ENCODE peak calls at places on chromosomes 12 and 14, in nine cellular contexts. I is fibroblast of lung; D is tibial artery; K is lung; Y is CD4-positive, CD25-positive, alpha-beta regulatory T cell; Q is cardiac muscle cell; G is upper lobe of right lung; T is mesendoderm; M is A673. P is an unnamed sample. For H3K4me1, the result is how much of the 10 kb centered on the place peaks cover.

GRCh38 chr12:84954415-84954814 is 41.8 kb upstream of the SLC6A15 start:
- DNase-seq in I (no peak), D (no peak), K (no peak), Y (no peak), Q (no peak), G (no peak), T (no peak), M (no peak), P (no peak)

GRCh38 chr14:50714452-50715073 is 46.5 kb upstream of the SAV1 start:
- DNase-seq in I (peak), D (no peak), K (no peak), Y (peak), Q (peak), G (no peak), T (peak), M (peak), P (no peak)

GRCh38 chr12:57055834-57056233 is 5.9 kb upstream of the MYO1A start:
- DNase-seq in I (no peak), D (no peak), K (no peak), Y (no peak), Q (peak), G (no peak), T (no peak), M (no peak), P (no peak)

GRCh38 chr12:28021704-28022103 is 49.2 kb upstream of the PTHLH start:
- DNase-seq in I (no peak), D (no peak), K (no peak), Y (no peak), Q (no peak), G (no peak), T (no peak), M (no peak), P (no peak)

GRCh38 chr12:67441736-67442346 is 172.7 kb downstream of the CAND1 start:
- DNase-seq in I (peak), D (peak), K (peak), Y (peak), Q (peak), G (peak), T (peak), M (peak), P (peak)

GRCh38 chr12:68373836-68374314 is 41.7 kb upstream of the MDM1 start:
- DNase-seq in I (no peak), D (no peak), K (no peak), Y (no peak), Q (no peak), G (no peak), T (no peak), M (no peak), P (peak)

GRCh38 chr14:35390577-35391387 is 13.8 kb downstream of the NFKBIA start:
- DNase-seq in I (no peak), D (no peak), K (no peak), Y (no peak), Q (no peak), G (no peak), T (peak), M (peak), P (no peak)

GRCh38 chr12:98421336-98421735 is 94.1 kb upstream of the TMPO start:
- DNase-seq in I (no peak), D (no peak), K (no peak), Y (no peak), Q (no peak), G (no peak), T (no peak), M (no peak), P (peak)

GRCh38 chr14:95047754-95048153 is 109.6 kb downstream of the DICER1 start:
- DNase-seq in I (no peak), D (peak), K (no peak), Y (no peak), Q (no peak), G (no peak), T (no peak), M (no peak), P (no peak)

GRCh38 chr14:99534863-99535262 is 53.7 kb downstream of the CCNK start:
- DNase-seq in I (no peak), D (no peak), K (no peak), Y (no peak), Q (no peak), G (no peak), T (no peak), M (no peak), P (no peak)

GRCh38 chr14:58772061-58772604 is 134.4 kb downstream of the DACT1 start:
- DNase-seq in I (no peak), D (no peak), K (no peak), Y (no peak), Q (no peak), G (no peak), T (no peak), M (no peak), P (no peak)

GRCh38 chr12:89343127-89343526 is 9.2 kb downstream of the DUSP6 start:
- DNase-seq in I (peak), D (peak), K (no peak), Y (no peak), Q (peak), G (no peak), T (no peak), M (no peak), P (no peak)

GRCh38 chr12:45304514-45305178 is 88.8 kb downstream of the ANO6 start:
- DNase-seq in I (no peak), D (no peak), K (no peak), Y (no peak), Q (peak), G (no peak), T (no peak), M (no peak), P (no peak)

GRCh38 chr12:85273411-85274075 is 6.5 kb upstream of the ALX1 start:
- DNase-seq in I (no peak), D (no peak), K (no peak), Y (no peak), Q (no peak), G (peak), T (peak), M (no peak), P (no peak)

GRCh38 chr12:103801709-103802585 is 39.1 kb downstream of the NT5DC3 start:
- DNase-seq in I (peak), D (no peak), K (no peak), Y (no peak), Q (peak), G (no peak), T (no peak), M (no peak), P (no peak)

GRCh38 chr14:65704412-65704811 is 291.9 kb downstream of the FUT8 start:
- DNase-seq in I (peak), D (no peak), K (no peak), Y (no peak), Q (peak), G (no peak), T (no peak), M (no peak), P (no peak)

GRCh38 chr12:51247523-51248206 is 9.0 kb downstream of the DAZAP2 start:
- DNase-seq in I (no peak), D (no peak), K (no peak), Y (no peak), Q (no peak), G (no peak), T (no peak), M (peak), P (no peak)

GRCh38 chr12:5776091-5776490 is 169.0 kb downstream of the ANO2 start:
- DNase-seq in I (no peak), D (no peak), K (no peak), Y (no peak), Q (no peak), G (no peak), T (no peak), M (no peak), P (peak)

GRCh38 chr14:93005135-93005813 is 82.3 kb downstream of the CHGA start:
- DNase-seq in I (no peak), D (peak), K (no peak), Y (no peak), Q (peak), G (no peak), T (no peak), M (no peak), P (no peak)

GRCh38 chr14:93008381-93008780 is 85.4 kb downstream of the CHGA start:
- DNase-seq in I (peak), D (no peak), K (no peak), Y (no peak), Q (peak), G (no peak), T (no peak), M (no peak), P (no peak)

GRCh38 chr14:93006484-93007128 is 83.7 kb downstream of the CHGA start:
- DNase-seq in I (no peak), D (no peak), K (no peak), Y (no peak), Q (peak), G (no peak), T (no peak), M (peak), P (no peak)

GRCh38 chr14:93005838-93006237 is 82.9 kb downstream of the CHGA start:
- DNase-seq in I (no peak), D (peak), K (no peak), Y (no peak), Q (no peak), G (no peak), T (no peak), M (no peak), P (no peak)

DNA sequence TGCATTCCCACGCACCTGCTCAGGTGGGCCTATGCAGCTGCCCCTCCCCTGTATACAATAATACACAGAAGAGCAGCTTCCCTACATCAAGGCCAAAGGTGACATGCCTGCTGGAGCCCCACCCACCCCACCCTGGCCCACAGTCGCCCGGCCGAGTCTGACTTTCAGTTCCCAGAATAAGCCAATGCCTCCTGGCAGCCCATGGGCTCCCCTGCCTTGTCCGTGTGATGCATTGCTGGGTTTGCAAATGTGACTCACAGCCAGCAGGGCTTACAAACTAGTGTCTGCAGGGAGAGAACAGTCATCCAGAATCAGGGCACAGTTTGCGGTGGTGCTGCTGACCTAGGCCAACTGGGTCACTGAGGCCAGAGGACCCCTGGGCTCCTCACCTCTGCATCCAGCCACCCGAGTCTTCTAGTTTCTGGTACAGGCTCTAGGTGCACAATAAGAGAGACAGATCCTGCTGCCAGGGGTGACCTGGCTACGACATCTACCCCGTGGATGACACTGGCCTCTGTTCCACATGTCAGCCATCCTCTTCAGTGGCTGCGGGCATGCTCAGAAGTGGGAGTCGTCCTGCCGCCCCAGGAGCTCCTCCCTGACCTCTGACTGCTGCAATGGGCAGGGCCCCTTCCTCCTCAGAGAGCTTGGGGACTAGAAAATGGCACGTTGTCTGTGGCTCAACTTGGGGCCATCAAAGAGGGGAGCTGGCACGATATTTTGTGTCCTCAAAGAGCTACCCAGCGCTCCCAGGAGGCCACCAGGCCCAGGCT is 84.5 kb downstream of the CHGA start:
- DNase-seq in I (peak), D (peak), K (peak), Y (no peak), Q (peak), G (no peak), T (no peak), M (no peak), P (no peak)
- H3K4me1 ChIP-seq in I (under half), D (half or more), K (under half), Y (under half), Q (under half), G (under half), T (under half), M (under half), P (half or more)

GRCh38 chr12:113466770-113467153 is 4.9 kb downstream of the LHX5 start:
- DNase-seq in I (no peak), D (no peak), K (no peak), Y (no peak), Q (no peak), G (no peak), T (no peak), M (no peak), P (no peak)

GRCh38 chr12:113467154-113467513 is 4.5 kb downstream of the LHX5 start:
- DNase-seq in I (no peak), D (no peak), K (no peak), Y (no peak), Q (no peak), G (no peak), T (no peak), M (no peak), P (no peak)

GRCh38 chr12:113468365-113469223 is 3.1 kb downstream of the LHX5 start:
- DNase-seq in I (no peak), D (no peak), K (no peak), Y (no peak), Q (no peak), G (no peak), T (no peak), M (no peak), P (no peak)

GRCh38 chr12:113469224-113469652 is 2.4 kb downstream of the LHX5 start:
- DNase-seq in I (no peak), D (no peak), K (no peak), Y (no peak), Q (no peak), G (no peak), T (no peak), M (no peak), P (no peak)

GRCh38 chr12:113467514-113468364 is 3.9 kb downstream of the LHX5 start:
- DNase-seq in I (no peak), D (no peak), K (no peak), Y (no peak), Q (no peak), G (peak), T (no peak), M (no peak), P (no peak)
- H3K4me3 ChIP-seq in I (no peak), D (peak), K (no peak), Y (no peak), Q (peak), G (peak), T (no peak), M (peak), P (peak)

GRCh38 chr12:55719371-55719770 is 822 bp upstream of the RDH5 start:
- DNase-seq in I (no peak), D (no peak), K (no peak), Y (no peak), Q (no peak), G (no peak), T (no peak), M (no peak), P (no peak)

GRCh38 chr12:55720071-55720564 is at the start of gene RDH5:
- DNase-seq in I (peak), D (peak), K (no peak), Y (no peak), Q (peak), G (no peak), T (no peak), M (no peak), P (no peak)

GRCh38 chr12:55717397-55718007 is 1.7 kb downstream of the BLOC1S1 start:
- DNase-seq in I (peak), D (no peak), K (no peak), Y (no peak), Q (no peak), G (no peak), T (peak), M (no peak), P (no peak)

GRCh38 chr12:55718020-55718419 is 2.2 kb upstream of the RDH5 start:
- DNase-seq in I (no peak), D (no peak), K (no peak), Y (no peak), Q (peak), G (no peak), T (peak), M (peak), P (no peak)

DNA sequence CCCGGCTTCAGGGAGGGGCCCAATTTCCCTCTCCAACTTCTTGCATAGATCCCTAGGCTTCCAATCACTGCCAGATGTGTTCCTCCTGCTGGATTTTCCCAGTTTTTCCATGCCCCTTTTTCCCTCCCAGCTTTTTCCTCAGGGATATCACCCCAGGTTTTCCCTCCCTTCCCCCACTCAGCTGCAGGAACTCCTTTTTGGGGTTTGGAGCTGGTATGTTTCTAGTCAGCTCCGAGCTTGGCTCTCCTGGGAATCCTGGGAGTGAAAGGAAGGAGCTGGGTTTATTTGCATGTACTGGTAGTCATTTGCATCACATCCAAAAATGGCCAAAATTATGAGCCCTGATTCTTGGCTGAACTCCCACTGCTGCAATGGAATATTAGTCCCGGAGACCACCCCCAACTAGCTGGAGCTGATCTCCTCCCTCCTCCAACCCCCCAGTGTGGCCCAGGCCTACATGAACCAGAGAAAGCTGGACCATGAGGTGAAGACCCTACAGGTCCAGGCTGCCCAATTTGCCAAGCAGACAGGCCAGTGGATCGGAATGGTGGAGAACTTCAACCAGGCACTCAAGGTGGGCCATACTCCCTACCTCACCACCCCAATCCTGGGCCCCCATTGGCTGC is 1.4 kb upstream of the RDH5 start:
- DNase-seq in I (no peak), D (no peak), K (no peak), Y (no peak), Q (peak), G (no peak), T (no peak), M (no peak), P (no peak)
- H3K4me1 ChIP-seq in I (half or more), D (half or more), K (under half), Y (under half), Q (under half), G (half or more), T (under half), M (under half), P (half or more)

DNA sequence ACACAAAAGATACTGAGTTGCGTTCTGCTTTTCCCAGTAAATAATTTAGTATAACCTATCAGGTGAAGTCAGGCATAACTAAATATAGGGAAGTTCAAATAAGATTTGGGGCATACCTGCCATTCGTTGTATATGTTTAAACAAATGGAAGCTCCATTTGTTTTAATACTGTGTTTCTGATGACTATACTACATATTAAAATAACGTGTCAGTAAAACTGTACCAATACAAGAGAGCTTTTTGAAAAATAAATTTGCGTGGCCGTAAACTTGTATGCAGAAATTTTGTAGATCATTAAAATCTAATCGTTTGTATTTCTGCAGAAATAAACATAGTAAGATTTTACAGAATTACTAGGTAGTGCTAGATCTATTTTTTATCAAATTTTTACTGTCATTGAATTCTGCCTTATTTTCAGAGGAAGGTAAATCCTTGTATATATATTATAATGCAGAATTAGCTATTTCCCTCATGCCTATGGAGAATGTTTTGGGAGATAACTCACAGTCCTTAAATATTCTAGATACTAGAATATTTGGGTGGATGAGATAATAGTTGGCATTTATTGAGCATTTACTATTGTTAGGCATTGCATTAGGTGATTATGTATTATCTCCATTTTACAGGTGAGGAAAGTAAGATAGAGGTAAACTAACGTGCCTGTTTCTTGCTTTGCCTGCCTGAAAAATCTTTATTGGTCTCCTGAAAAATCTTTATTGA is 1.5 kb downstream of the SCFD1 start:
- DNase-seq in I (no peak), D (no peak), K (no peak), Y (no peak), Q (no peak), G (no peak), T (no peak), M (no peak), P (no peak)
- H3K4me3 ChIP-seq in I (peak), D (peak), K (no peak), Y (peak), Q (peak), G (peak), T (no peak), M (peak), P (peak)

DNA sequence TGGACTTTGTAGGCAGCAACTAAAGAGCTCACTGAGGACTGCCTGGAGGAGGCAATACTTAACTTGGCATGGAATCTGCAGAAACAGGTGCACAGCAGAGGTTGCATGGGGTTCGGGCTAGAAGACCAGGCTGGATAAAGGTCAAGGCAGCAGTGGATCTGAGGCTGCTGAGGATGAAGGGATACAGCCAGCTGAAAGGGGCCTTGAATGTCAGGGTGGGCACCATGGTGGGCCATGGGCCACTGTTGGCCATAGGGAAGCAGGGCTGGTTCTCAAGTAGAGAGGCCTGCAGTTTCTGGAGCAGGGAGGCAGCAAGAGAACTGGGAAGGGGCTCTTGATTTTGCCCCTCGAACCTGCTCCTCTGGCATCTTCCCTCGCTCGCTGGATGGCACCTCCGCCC is 55.5 kb downstream of the C14orf132 start:
- DNase-seq in I (no peak), D (peak), K (no peak), Y (no peak), Q (no peak), G (no peak), T (no peak), M (no peak), P (no peak)
- H3K4me1 ChIP-seq in I (under half), D (under half), K (under half), Y (under half), Q (under half), G (under half), T (under half), M (under half), P (under half)

DNA sequence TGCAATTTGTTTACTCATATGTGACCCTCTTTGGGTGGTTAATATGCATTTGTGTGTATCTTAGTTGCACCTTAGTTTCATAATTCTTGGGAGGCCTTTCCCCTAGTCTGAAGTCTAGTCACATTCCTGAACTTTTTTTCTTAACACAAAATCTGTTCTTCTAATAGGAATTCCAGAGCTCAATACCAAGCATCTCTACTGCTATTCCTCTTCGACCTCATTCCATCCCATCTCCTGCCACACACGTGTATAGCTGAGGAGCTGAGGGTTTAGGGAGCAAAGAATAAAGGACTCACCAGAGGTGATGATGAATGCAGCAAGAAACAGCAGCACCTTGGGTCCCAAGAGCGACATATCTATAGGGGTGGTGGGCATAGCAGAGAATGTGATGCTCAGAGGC is 875 bp downstream of the MFAP5 start:
- DNase-seq in I (no peak), D (no peak), K (no peak), Y (no peak), Q (no peak), G (no peak), T (no peak), M (no peak), P (no peak)
- H3K4me3 ChIP-seq in I (no peak), D (no peak), K (no peak), Y (no peak), Q (no peak), G (no peak), T (no peak), M (no peak), P (peak)

P was measured in esophagus muscularis mucosa.